ENCODE peak calls at places on chromosome 2, in six cellular contexts. J is thyroid gland, Y is adrenal gland, G is transverse colon, X is stomach, R is ovary. D is an unnamed sample.

GRCh38 chr2:240500561-240501423 is 57.0 kb downstream of the ANKMY1 start:
- DNase-seq in J (no peak), Y (peak), G (no peak), X (peak), R (no peak), D (no peak)

GRCh38 chr2:157032019-157032418 is 225.5 kb upstream of the GALNT5 start:
- DNase-seq in J (no peak), Y (peak), G (no peak), X (no peak), R (no peak), D (no peak)

GRCh38 chr2:134508396-134508795 is 210.4 kb downstream of the TMEM163 start:
- DNase-seq in J (no peak), Y (no peak), G (no peak), X (no peak), R (no peak), D (no peak)

GRCh38 chr2:113709022-113709421 is 47.4 kb downstream of the SLC35F5 start:
- DNase-seq in J (no peak), Y (no peak), G (no peak), X (no peak), R (no peak), D (no peak)

GRCh38 chr2:25539141-25539540 is 134.2 kb downstream of the DTNB start:
- DNase-seq in J (no peak), Y (no peak), G (no peak), X (no peak), R (no peak), D (no peak)

GRCh38 chr2:237968048-237968862 is 1.4 kb downstream of the UBE2F start:
- DNase-seq in J (peak), Y (peak), G (peak), X (no peak), R (no peak), D (no peak)

GRCh38 chr2:119212139-119212800 is 11.4 kb upstream of the STEAP3 start:
- DNase-seq in J (no peak), Y (no peak), G (no peak), X (no peak), R (peak), D (no peak)

GRCh38 chr2:26299488-26300092 is 46.4 kb upstream of the SELENOI start:
- DNase-seq in J (peak), Y (peak), G (peak), X (peak), R (no peak), D (no peak)

GRCh38 chr2:239538357-239539052 is 137.7 kb upstream of the HDAC4 start:
- DNase-seq in J (no peak), Y (no peak), G (no peak), X (no peak), R (no peak), D (no peak)

GRCh38 chr2:38146917-38147307 is 71.0 kb upstream of the CYP1B1 start:
- DNase-seq in J (peak), Y (peak), G (no peak), X (no peak), R (peak), D (no peak)

GRCh38 chr2:195507447-195508221 is 149.4 kb upstream of the SLC39A10 start:
- DNase-seq in J (no peak), Y (no peak), G (no peak), X (no peak), R (no peak), D (no peak)

GRCh38 chr2:51247252-51247651 is 215.3 kb upstream of the NRXN1 start:
- DNase-seq in J (no peak), Y (no peak), G (no peak), X (no peak), R (no peak), D (no peak)

GRCh38 chr2:130824492-130825061 is 12.1 kb upstream of the ARHGEF4 start:
- DNase-seq in J (peak), Y (no peak), G (no peak), X (no peak), R (no peak), D (no peak)

GRCh38 chr2:158644139-158644538 is 151.0 kb upstream of the DAPL1 start:
- DNase-seq in J (no peak), Y (no peak), G (no peak), X (no peak), R (no peak), D (no peak)

GRCh38 chr2:222791946-222792649 is 68.7 kb upstream of the ACSL3 start:
- DNase-seq in J (no peak), Y (peak), G (peak), X (no peak), R (no peak), D (peak)

GRCh38 chr2:178152033-178152432 is 39.8 kb downstream of the RBM45 start:
- DNase-seq in J (no peak), Y (no peak), G (no peak), X (no peak), R (no peak), D (no peak)

GRCh38 chr2:205273627-205274026 is 408.7 kb upstream of the NRP2 start:
- DNase-seq in J (no peak), Y (no peak), G (no peak), X (no peak), R (no peak), D (no peak)

GRCh38 chr2:120899373-120899772 is 163.7 kb downstream of the GLI2 start:
- DNase-seq in J (no peak), Y (no peak), G (no peak), X (no peak), R (no peak), D (no peak)

GRCh38 chr2:120395686-120396518 is 50.0 kb downstream of the INHBB start:
- DNase-seq in J (peak), Y (no peak), G (no peak), X (peak), R (no peak), D (peak)

GRCh38 chr2:241882090-241882625 is 12.6 kb downstream of the RTP5 start:
- DNase-seq in J (peak), Y (peak), G (peak), X (peak), R (peak), D (peak)

GRCh38 chr2:120824246-120824645 is 88.6 kb downstream of the GLI2 start:
- DNase-seq in J (no peak), Y (no peak), G (no peak), X (no peak), R (no peak), D (no peak)

GRCh38 chr2:238512247-238512867 is 85.6 kb downstream of the ASB1 start:
- DNase-seq in J (no peak), Y (no peak), G (no peak), X (no peak), R (no peak), D (no peak)

GRCh38 chr2:58235988-58236387 is 5.1 kb downstream of the FANCL start:
- DNase-seq in J (no peak), Y (no peak), G (no peak), X (no peak), R (no peak), D (no peak)

GRCh38 chr2:58237741-58238140 is 3.4 kb downstream of the FANCL start:
- DNase-seq in J (no peak), Y (no peak), G (no peak), X (no peak), R (no peak), D (no peak)

GRCh38 chr2:58240595-58240937 is 559 bp downstream of the FANCL start:
- DNase-seq in J (no peak), Y (no peak), G (no peak), X (no peak), R (no peak), D (no peak)

GRCh38 chr2:58239243-58239642 is 1.9 kb downstream of the FANCL start:
- DNase-seq in J (no peak), Y (no peak), G (no peak), X (no peak), R (no peak), D (no peak)

DNA sequence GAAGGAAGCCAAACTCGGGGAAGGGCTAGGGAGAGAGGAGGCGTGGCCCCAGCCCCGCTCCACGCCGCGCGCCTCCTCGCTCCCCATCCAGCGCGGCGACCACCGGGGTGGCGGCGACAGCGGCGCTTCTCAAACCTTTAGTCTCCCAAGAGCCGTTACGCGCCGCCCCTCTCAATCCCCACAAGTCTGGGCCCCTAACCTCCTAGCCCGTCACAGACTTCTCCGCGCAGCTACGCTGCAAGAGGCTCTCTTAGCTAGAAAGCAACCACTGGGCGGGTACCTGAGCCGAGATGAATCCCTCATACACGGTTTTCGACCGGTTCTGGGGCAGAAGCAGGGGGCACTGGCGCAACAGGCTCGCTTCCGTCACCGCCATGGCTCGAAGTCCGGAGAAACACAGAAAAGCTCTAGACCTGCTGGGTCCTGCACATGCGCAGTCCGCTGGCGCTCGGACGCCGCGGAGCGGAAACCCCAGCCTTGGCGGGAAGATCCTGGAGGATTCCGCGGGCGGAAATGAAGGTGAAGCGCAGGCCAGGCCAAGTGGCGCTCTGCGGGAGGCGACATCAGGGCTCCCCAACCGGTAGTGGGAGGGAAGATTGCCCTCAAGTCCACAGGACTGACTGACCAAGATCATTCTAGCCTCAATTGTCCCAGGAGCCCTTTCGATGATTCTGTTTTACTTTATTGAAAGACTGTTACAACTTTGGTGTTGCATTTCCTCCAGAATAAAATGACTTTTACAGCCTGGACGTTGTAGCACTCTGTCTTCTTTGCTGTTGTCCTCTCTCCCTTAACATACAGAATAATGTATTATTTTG is at the start of gene FANCL:
- DNase-seq in J (peak), Y (peak), G (peak), X (peak), R (peak), D (peak)
- TF ChIP-seq POLR2A in J (peak), Y (peak), G (peak), X (no peak), R (peak), D (no peak)

GRCh38 chr2:202344178-202344577 is 31.9 kb upstream of the BMPR2 start:
- DNase-seq in J (no peak), Y (no peak), G (no peak), X (no peak), R (no peak), D (peak)

GRCh38 chr2:202337133-202337532 is 39.0 kb upstream of the BMPR2 start:
- DNase-seq in J (peak), Y (no peak), G (no peak), X (no peak), R (no peak), D (peak)

GRCh38 chr2:202335791-202336467 is 40.2 kb upstream of the BMPR2 start:
- DNase-seq in J (no peak), Y (no peak), G (no peak), X (no peak), R (no peak), D (no peak)

GRCh38 chr2:202337706-202338346 is 38.3 kb upstream of the BMPR2 start:
- DNase-seq in J (no peak), Y (no peak), G (no peak), X (no peak), R (no peak), D (no peak)

GRCh38 chr2:202339052-202339870 is 36.9 kb upstream of the BMPR2 start:
- DNase-seq in J (no peak), Y (no peak), G (no peak), X (no peak), R (no peak), D (no peak)
- H3K4me3 ChIP-seq in J (no peak), Y (no peak), G (no peak), X (no peak), R (no peak), D (no peak)

GRCh38 chr2:96874099-96874831 is 4.4 kb upstream of the SEMA4C start:
- DNase-seq in J (no peak), Y (no peak), G (no peak), X (no peak), R (no peak), D (no peak)
- TF ChIP-seq POLR2A in J (no peak), Y (no peak), G (no peak), X (no peak), R (no peak), D (no peak)

GRCh38 chr2:8484502-8485283 is 197.2 kb upstream of the ID2 start:
- DNase-seq in J (no peak), Y (no peak), G (no peak), X (no peak), R (no peak), D (peak)
- H3K4me3 ChIP-seq in J (no peak), Y (no peak), G (no peak), X (no peak), R (no peak), D (no peak)

DNA sequence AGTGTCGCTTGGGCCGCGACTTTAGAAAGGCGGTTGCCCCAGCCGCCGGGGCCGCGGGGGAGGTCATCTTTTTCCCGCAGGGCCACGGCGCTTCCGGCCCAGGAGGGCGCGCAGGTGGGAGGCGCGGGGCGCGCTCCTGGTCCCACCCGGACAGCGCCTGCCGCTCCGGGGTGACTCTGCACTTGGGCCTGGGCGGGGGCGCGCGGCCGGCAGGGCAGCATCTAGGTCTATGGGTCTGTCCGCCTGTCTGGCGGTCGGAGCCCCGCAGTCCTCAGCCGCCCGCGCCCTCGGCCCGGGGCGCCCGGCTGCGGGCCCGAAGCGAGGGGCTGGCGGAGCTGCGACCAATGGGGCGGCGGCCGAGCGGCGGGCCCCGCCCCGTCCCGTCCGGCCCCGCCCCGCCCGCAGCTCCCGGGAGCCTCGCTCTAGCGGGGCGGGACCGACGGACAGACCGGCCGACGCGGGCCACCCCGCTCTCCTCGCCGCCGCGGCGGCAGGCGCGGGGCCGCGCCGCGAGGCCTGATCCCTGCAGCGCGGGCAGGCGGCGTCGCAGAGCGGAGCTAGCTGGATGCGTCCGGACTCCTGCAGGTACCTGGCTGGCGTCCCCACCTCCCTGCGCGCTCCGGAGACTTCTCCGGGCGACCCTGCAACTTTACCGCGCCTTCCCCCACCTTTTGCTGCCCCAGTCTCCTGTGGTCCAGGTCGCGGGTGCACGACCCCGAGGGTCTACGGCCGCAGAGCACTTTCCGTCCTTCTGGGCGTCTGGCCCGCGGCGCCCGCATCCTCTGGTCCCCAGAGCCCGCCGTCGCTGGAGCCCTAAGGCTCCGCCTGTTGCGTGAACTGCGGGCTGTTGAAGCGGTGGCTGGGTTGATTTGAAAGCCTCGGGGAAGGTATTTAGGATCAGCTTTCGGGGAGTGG is at the start of gene KCNS3:
- DNase-seq in J (peak), Y (peak), G (peak), X (peak), R (no peak), D (no peak)
- TF ChIP-seq POLR2A in J (peak), Y (peak), G (peak), X (no peak), R (no peak), D (no peak)

DNA sequence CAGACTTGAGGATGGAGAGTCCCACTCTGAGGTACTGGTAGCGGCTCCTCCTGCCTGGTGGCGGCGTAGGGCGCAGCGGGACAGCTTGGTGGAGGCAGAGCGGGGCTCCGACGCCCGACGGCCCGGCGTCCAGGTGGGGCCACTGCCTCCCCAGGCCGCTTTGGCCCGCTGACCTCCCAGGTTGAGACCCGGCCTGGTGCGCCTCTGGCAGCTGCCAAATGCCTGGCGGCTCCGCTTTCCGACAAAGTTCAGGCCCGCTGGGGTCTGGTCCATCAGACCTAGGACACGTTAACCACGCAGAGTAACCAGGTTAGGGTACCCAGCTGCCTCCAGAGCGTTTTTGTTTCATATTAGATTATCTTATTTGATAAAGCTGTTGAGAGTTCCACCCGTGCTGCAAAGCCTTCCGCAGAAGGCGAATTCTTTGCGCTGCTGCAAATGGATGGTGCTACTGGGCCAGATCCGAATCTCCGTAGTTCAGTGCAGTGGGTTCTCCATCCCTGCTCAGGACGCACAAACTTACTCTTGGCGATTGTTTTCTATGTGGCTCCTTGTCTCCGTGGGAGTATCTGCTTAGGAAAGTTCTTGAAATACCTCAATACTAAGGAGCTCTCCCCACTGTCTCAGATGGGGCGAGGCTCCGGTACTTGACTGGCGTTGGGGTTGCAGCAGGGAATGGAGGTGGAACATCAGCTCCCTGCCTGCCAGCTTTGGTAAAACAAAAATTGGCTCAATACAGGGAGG is 405.9 kb downstream of the XIRP2 start:
- DNase-seq in J (peak), Y (no peak), G (peak), X (no peak), R (peak), D (peak)
- H3K4me3 ChIP-seq in J (peak), Y (no peak), G (peak), X (peak), R (peak), D (no peak)

GRCh38 chr2:179861027-179861776 is at the start of gene ZNF385B:
- DNase-seq in J (peak), Y (peak), G (peak), X (no peak), R (peak), D (no peak)
- TF ChIP-seq POLR2A in J (no peak), Y (no peak), G (no peak), X (no peak), R (no peak), D (no peak)

GRCh38 chr2:160197587-160197986 is 2.5 kb downstream of the ITGB6 start:
- DNase-seq in J (no peak), Y (no peak), G (no peak), X (no peak), R (no peak), D (no peak)
- H3K4me3 ChIP-seq in J (no peak), Y (no peak), G (no peak), X (peak), R (no peak), D (no peak)